ENCODE peak calls at places on chromosome 11, in four cellular contexts. J is esophagus muscularis mucosa, X is tibial nerve, A is MM.1S. E is an unnamed sample.

GRCh38 chr11:1167751-1168231 is 10.0 kb downstream of the MUC5AC start:
- DNase-seq in X (no peak), J (no peak), A (no peak), E (no peak)

GRCh38 chr11:109729761-109730160 is 307.8 kb downstream of the C11orf87 start:
- DNase-seq in J (no peak), A (peak; percentile 42), X (no peak), E (no peak)

GRCh38 chr11:78190871-78191538 is 2.3 kb downstream of the USP35 start:
- DNase-seq in X (no peak), A (no peak), J (no peak), E (no peak)

GRCh38 chr11:65871811-65872548 is 620 bp downstream of the EFEMP2 start:
- DNase-seq in J (no peak), A (no peak), X (no peak), E (no peak)

GRCh38 chr11:64173616-64174355 is 7.9 kb upstream of the MACROD1 start:
- DNase-seq in X (no peak), A (no peak), J (no peak), E (no peak)

GRCh38 chr11:96237759-96238158 is 105.2 kb downstream of the MAML2 start:
- DNase-seq in J (no peak), A (no peak), X (no peak), E (no peak)

GRCh38 chr11:119484741-119485605 is 62.0 kb upstream of the THY1 start:
- DNase-seq in X (no peak), A (no peak), J (peak; percentile 84), E (no peak)

GRCh38 chr11:17171342-17171741 is 36.4 kb downstream of the PIK3C2A start:
- DNase-seq in J (no peak), A (no peak), X (no peak), E (no peak)

GRCh38 chr11:132125855-132126841 is 755.7 kb downstream of the NTM start:
- DNase-seq in X (peak; percentile 25), J (no peak), A (peak; percentile 54), E (no peak)
- H3K4me3 ChIP-seq in X (peak overlapping the region; percentile 35), J (peak overlapping the region; percentile 51), A (peak overlapping the region; percentile 63), E (no peak overlapping the region)

DNA sequence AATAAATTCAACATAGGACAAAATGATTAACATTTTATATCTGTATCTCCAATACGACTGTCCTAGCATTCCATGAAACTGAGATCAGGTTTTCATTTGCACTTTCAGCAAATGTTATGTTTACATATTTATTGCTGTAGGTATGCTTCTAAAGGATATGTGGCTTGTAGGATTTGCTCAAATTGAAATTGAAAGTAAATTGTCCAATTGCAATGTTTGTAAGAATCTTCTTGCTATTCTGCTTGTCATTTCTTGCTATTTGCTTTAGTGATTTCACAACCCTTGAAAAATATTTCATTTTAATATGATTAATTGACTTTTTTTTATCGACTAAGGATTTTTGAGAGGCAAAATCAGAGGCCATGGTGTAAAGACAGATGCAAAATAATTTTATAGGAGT is 904.2 kb upstream of the RAG2 start:
- DNase-seq in X (no peak), J (no peak), A (peak; percentile 59), E (no peak)
- H3K4me1 ChIP-seq in X (no peaks in the 10 kb centered on the region), J (no peaks in the 10 kb centered on the region), A (peaks cover 38% of the 10 kb centered on the region), E (no peaks in the 10 kb centered on the region)

GRCh38 chr11:89457190-89457589 is 34.0 kb downstream of the NOX4 start:
- DNase-seq in A (no peak), J (no peak), X (no peak), E (no peak)

GRCh38 chr11:89452780-89453179 is 38.4 kb downstream of the NOX4 start:
- DNase-seq in A (no peak), J (no peak), X (no peak), E (no peak)

GRCh38 chr11:89458646-89459045 is 32.5 kb downstream of the NOX4 start:
- DNase-seq in J (no peak), X (no peak), A (no peak), E (no peak)

DNA sequence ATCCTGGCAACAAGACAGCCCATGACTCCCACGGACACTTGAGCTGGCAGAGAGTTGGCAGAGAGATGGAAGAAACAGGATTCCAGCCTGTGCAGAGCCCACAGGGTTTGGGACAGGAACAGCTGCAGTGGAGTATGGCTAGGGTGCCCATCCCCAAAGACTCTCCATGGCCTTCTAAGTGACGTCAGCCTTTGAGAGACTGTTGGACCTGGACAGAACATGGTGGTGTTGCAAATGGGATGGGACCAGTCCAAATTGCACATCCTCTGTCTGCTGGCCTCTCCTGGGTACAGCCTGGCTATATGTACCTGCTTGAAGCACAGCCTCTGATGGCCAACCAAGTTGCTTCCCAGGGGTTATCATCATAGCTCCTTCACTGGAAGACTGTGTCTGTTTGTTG is 34.5 kb downstream of the NOX4 start:
- DNase-seq in X (no peak), J (no peak), A (no peak), E (no peak)
- H3K27ac ChIP-seq in X (no peak overlapping the region), J (no peak overlapping the region), A (no peak overlapping the region), E (no peak overlapping the region)

GRCh38 chr11:18312012-18312411 is 9.9 kb downstream of the HPS5 start:
- DNase-seq in J (no peak), A (no peak), X (no peak), E (no peak)
- H3K4me3 ChIP-seq in J (no peak overlapping the region), A (no peak overlapping the region), X (no peak overlapping the region), E (no peak overlapping the region)

DNA sequence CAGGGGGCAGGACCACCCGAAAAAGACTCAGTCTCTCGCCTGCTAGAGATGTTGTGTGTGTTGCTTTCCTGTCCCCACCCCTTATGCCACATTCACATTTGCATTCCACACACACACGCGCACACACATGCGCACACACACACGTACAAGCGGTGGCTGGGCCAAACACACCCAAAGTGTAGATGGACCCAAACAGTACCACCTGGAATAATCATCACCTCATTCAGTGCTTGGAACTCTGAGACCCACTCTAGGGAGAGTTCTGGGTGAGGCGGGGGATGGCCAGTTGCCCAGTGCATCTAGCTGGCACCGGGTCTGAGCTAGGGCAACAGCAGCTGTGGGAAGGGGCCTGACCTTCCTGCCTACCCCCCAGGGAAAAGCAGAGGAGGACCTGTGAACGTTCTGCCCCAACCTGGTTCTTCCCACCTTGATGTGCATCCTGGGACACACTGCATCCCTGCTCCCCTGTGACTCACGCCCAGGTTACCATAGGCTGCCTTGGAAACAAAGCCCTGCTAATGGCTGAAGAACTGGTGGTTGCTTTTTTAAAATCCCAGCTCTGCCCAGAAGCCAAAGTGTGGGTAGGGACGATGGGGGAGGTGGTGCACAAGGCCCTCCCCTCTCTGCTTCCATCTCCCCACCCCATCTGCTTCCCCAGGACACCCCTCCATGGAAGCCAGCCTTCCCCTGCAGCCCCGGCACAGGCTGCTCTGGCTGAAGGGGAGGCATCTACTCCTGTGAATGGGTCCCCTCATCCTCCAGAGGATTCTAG is 7.9 kb upstream of the C11orf96 start:
- DNase-seq in J (no peak), A (no peak), X (no peak), E (no peak)
- H3K4me1 ChIP-seq in J (peaks cover 21% of the 10 kb centered on the region), A (peaks cover 7% of the 10 kb centered on the region), X (peaks cover 10% of the 10 kb centered on the region), E (no peaks in the 10 kb centered on the region)

GRCh38 chr11:46541593-46542371 is 52.0 kb downstream of the AMBRA1 start:
- DNase-seq in A (no peak), J (no peak), X (no peak), E (no peak)

GRCh38 chr11:46537851-46538295 is 56.0 kb downstream of the AMBRA1 start:
- DNase-seq in A (peak; percentile 72), X (peak; percentile 51), J (no peak), E (peak; percentile 44)

GRCh38 chr11:46547579-46547978 is 46.2 kb downstream of the AMBRA1 start:
- DNase-seq in X (no peak), A (no peak), J (no peak), E (no peak)

GRCh38 chr11:46543564-46543963 is 50.3 kb downstream of the AMBRA1 start:
- DNase-seq in A (no peak), J (no peak), X (no peak), E (no peak)
- H3K27ac ChIP-seq in A (no peak overlapping the region), J (no peak overlapping the region), X (no peak overlapping the region), E (no peak overlapping the region)

E was measured in naive thymus-derived CD4-positive, alpha-beta T cell.